ENCODE peak calls at places on chromosomes 4 and X, in seven cellular contexts. One of them, this sample, is unnamed.

GRCh38 chrX:45806410-45807121 is 605.9 kb upstream of the DIPK2B start:
- DNase-seq in dermis microvascular lymphatic vessel endothelial cell: no peak
- DNase-seq in mesenteric fat pad: no peak
- DNase-seq in aorta: no peak
- DNase-seq in NCI-H69: no peak
- DNase-seq in GM03348: peak; percentile 36
- DNase-seq in stimulated activated CD4-positive, alpha-beta T cell treated with anti-CD3 and anti-CD28 coated beads, Interleukin-2, amount 100 ng/mL, for 24 hours: peak; percentile 52
- DNase-seq in this sample: no peak

GRCh38 chr4:182405087-182405486 is 161.9 kb downstream of the TENM3 start:
- DNase-seq in stimulated activated CD4-positive, alpha-beta T cell treated with anti-CD3 and anti-CD28 coated beads, Interleukin-2, amount 100 ng/mL, for 24 hours: no peak
- DNase-seq in dermis microvascular lymphatic vessel endothelial cell: no peak
- DNase-seq in mesenteric fat pad: no peak
- DNase-seq in GM03348: no peak
- DNase-seq in aorta: no peak
- DNase-seq in NCI-H69: no peak
- DNase-seq in this sample: no peak

GRCh38 chr4:116588783-116589182 is 496.6 kb downstream of the TRAM1L1 start:
- DNase-seq in stimulated activated CD4-positive, alpha-beta T cell treated with anti-CD3 and anti-CD28 coated beads, Interleukin-2, amount 100 ng/mL, for 24 hours: no peak
- DNase-seq in aorta: no peak
- DNase-seq in NCI-H69: no peak
- DNase-seq in GM03348: no peak
- DNase-seq in dermis microvascular lymphatic vessel endothelial cell: no peak
- DNase-seq in mesenteric fat pad: no peak
- DNase-seq in this sample: no peak

GRCh38 chrX:149284616-149285015 is 220.5 kb downstream of the IDS start:
- DNase-seq in NCI-H69: no peak
- DNase-seq in aorta: no peak
- DNase-seq in GM03348: no peak
- DNase-seq in stimulated activated CD4-positive, alpha-beta T cell treated with anti-CD3 and anti-CD28 coated beads, Interleukin-2, amount 100 ng/mL, for 24 hours: no peak
- DNase-seq in mesenteric fat pad: no peak
- DNase-seq in dermis microvascular lymphatic vessel endothelial cell: no peak
- DNase-seq in this sample: no peak

GRCh38 chr4:146342600-146343192 is 128.4 kb downstream of the REELD1 start:
- DNase-seq in dermis microvascular lymphatic vessel endothelial cell: peak; percentile 54
- DNase-seq in aorta: no peak
- DNase-seq in GM03348: peak; percentile 21
- DNase-seq in stimulated activated CD4-positive, alpha-beta T cell treated with anti-CD3 and anti-CD28 coated beads, Interleukin-2, amount 100 ng/mL, for 24 hours: peak; percentile 42
- DNase-seq in mesenteric fat pad: no peak
- DNase-seq in NCI-H69: peak; percentile 36
- DNase-seq in this sample: peak; percentile 18

GRCh38 chr4:124738994-124739393 is 26.5 kb upstream of the ANKRD50 start:
- DNase-seq in dermis microvascular lymphatic vessel endothelial cell: no peak
- DNase-seq in mesenteric fat pad: no peak
- DNase-seq in GM03348: no peak
- DNase-seq in NCI-H69: peak; percentile 37
- DNase-seq in aorta: no peak
- DNase-seq in stimulated activated CD4-positive, alpha-beta T cell treated with anti-CD3 and anti-CD28 coated beads, Interleukin-2, amount 100 ng/mL, for 24 hours: no peak
- DNase-seq in this sample: no peak

GRCh38 chrX:26788402-26788998 is 572.5 kb downstream of the MAGEB5 start:
- DNase-seq in NCI-H69: no peak
- DNase-seq in GM03348: no peak
- DNase-seq in dermis microvascular lymphatic vessel endothelial cell: no peak
- DNase-seq in stimulated activated CD4-positive, alpha-beta T cell treated with anti-CD3 and anti-CD28 coated beads, Interleukin-2, amount 100 ng/mL, for 24 hours: no peak
- DNase-seq in aorta: no peak
- DNase-seq in mesenteric fat pad: no peak
- DNase-seq in this sample: no peak

GRCh38 chr4:183842134-183842838 is 62.8 kb upstream of the STOX2 start:
- DNase-seq in aorta: no peak
- DNase-seq in NCI-H69: no peak
- DNase-seq in stimulated activated CD4-positive, alpha-beta T cell treated with anti-CD3 and anti-CD28 coated beads, Interleukin-2, amount 100 ng/mL, for 24 hours: no peak
- DNase-seq in GM03348: no peak
- DNase-seq in dermis microvascular lymphatic vessel endothelial cell: no peak
- DNase-seq in mesenteric fat pad: no peak
- DNase-seq in this sample: no peak

GRCh38 chrX:39774804-39775112 is 323.0 kb downstream of the BCOR start:
- DNase-seq in mesenteric fat pad: no peak
- DNase-seq in NCI-H69: no peak
- DNase-seq in GM03348: no peak
- DNase-seq in dermis microvascular lymphatic vessel endothelial cell: no peak
- DNase-seq in stimulated activated CD4-positive, alpha-beta T cell treated with anti-CD3 and anti-CD28 coated beads, Interleukin-2, amount 100 ng/mL, for 24 hours: no peak
- DNase-seq in aorta: no peak
- DNase-seq in this sample: no peak

This sample was measured in activated CD8-positive, alpha-beta memory T cell treated with anti-CD3 and anti-CD28 coated beads, Interleukin-2, amount 50 U/mL, for 4 hours.